ENCODE peak calls at places on chromosomes 13 and 19, in nine cellular contexts. One of them, this sample, is unnamed. For H3K4me1, the result is how much of the 10 kb centered on the place peaks cover.

GRCh38 chr19:55693336-55693974 is 18.4 kb downstream of the EPN1 start:
- DNase-seq in left ventricle myocardium inferior: peak
- DNase-seq in astrocyte: no peak
- DNase-seq in uterus: no peak
- DNase-seq in kidney: no peak
- DNase-seq in thoracic aorta: no peak
- DNase-seq in K562: no peak
- DNase-seq in heart right ventricle: no peak
- DNase-seq in Caco-2: peak
- DNase-seq in this sample: no peak

GRCh38 chr13:57630661-57631606 is 610 bp upstream of the PCDH17 start:
- DNase-seq in thoracic aorta: no peak
- DNase-seq in Caco-2: no peak
- DNase-seq in heart right ventricle: peak
- DNase-seq in left ventricle myocardium inferior: no peak
- DNase-seq in uterus: no peak
- DNase-seq in K562: no peak
- DNase-seq in kidney: no peak
- DNase-seq in astrocyte: peak
- DNase-seq in this sample: peak

GRCh38 chr19:14112809-14113385 is 4.7 kb downstream of the PRKACA start:
- DNase-seq in astrocyte: no peak
- DNase-seq in Caco-2: no peak
- DNase-seq in thoracic aorta: no peak
- DNase-seq in left ventricle myocardium inferior: peak
- DNase-seq in heart right ventricle: peak
- DNase-seq in K562: no peak
- DNase-seq in uterus: peak
- DNase-seq in kidney: peak
- DNase-seq in this sample: no peak

GRCh38 chr13:51645154-51645650 is 60.9 kb downstream of the WDFY2 start:
- DNase-seq in K562: no peak
- DNase-seq in Caco-2: no peak
- DNase-seq in uterus: no peak
- DNase-seq in left ventricle myocardium inferior: no peak
- DNase-seq in thoracic aorta: no peak
- DNase-seq in heart right ventricle: no peak
- DNase-seq in kidney: no peak
- DNase-seq in astrocyte: peak
- DNase-seq in this sample: no peak

GRCh38 chr13:35293579-35293978 is 182.9 kb downstream of the MAB21L1 start:
- DNase-seq in uterus: no peak
- DNase-seq in thoracic aorta: no peak
- DNase-seq in kidney: no peak
- DNase-seq in heart right ventricle: no peak
- DNase-seq in Caco-2: no peak
- DNase-seq in K562: no peak
- DNase-seq in left ventricle myocardium inferior: no peak
- DNase-seq in astrocyte: no peak
- DNase-seq in this sample: no peak

GRCh38 chr19:34363094-34363493 is 1.9 kb upstream of the GPI start:
- DNase-seq in left ventricle myocardium inferior: no peak
- DNase-seq in thoracic aorta: no peak
- DNase-seq in uterus: no peak
- DNase-seq in astrocyte: no peak
- DNase-seq in K562: no peak
- DNase-seq in heart right ventricle: no peak
- DNase-seq in kidney: no peak
- DNase-seq in Caco-2: no peak
- DNase-seq in this sample: peak

GRCh38 chr19:46788101-46788967 is at the start of gene SLC1A5:
- DNase-seq in heart right ventricle: peak
- DNase-seq in K562: peak
- DNase-seq in left ventricle myocardium inferior: peak
- DNase-seq in astrocyte: peak
- DNase-seq in Caco-2: peak
- DNase-seq in thoracic aorta: peak
- DNase-seq in uterus: peak
- DNase-seq in kidney: peak
- DNase-seq in this sample: peak

GRCh38 chr19:2986951-2987491 is 9.7 kb downstream of the TLE6 start:
- DNase-seq in K562: no peak
- DNase-seq in uterus: no peak
- DNase-seq in heart right ventricle: no peak
- DNase-seq in kidney: no peak
- DNase-seq in astrocyte: no peak
- DNase-seq in left ventricle myocardium inferior: no peak
- DNase-seq in thoracic aorta: no peak
- DNase-seq in Caco-2: no peak
- DNase-seq in this sample: peak

GRCh38 chr13:43087960-43088580 is 64.7 kb downstream of the DNAJC15 start:
- DNase-seq in heart right ventricle: no peak
- DNase-seq in left ventricle myocardium inferior: no peak
- DNase-seq in K562: no peak
- DNase-seq in kidney: no peak
- DNase-seq in astrocyte: no peak
- DNase-seq in uterus: no peak
- DNase-seq in thoracic aorta: no peak
- DNase-seq in Caco-2: no peak
- DNase-seq in this sample: no peak

GRCh38 chr13:104106705-104107393 is 1040.6 kb upstream of the SLC10A2 start:
- DNase-seq in thoracic aorta: no peak
- DNase-seq in kidney: no peak
- DNase-seq in uterus: no peak
- DNase-seq in K562: no peak
- DNase-seq in astrocyte: peak
- DNase-seq in Caco-2: no peak
- DNase-seq in heart right ventricle: no peak
- DNase-seq in left ventricle myocardium inferior: no peak
- DNase-seq in this sample: peak

GRCh38 chr13:79782541-79783216 is 301.7 kb downstream of the NDFIP2 start:
- DNase-seq in uterus: no peak
- DNase-seq in Caco-2: peak
- DNase-seq in astrocyte: peak
- DNase-seq in kidney: peak
- DNase-seq in heart right ventricle: peak
- DNase-seq in K562: no peak
- DNase-seq in thoracic aorta: no peak
- DNase-seq in left ventricle myocardium inferior: peak
- DNase-seq in this sample: peak

GRCh38 chr19:34904846-34905527 is 21.7 kb upstream of the ZNF30 start:
- DNase-seq in left ventricle myocardium inferior: no peak
- DNase-seq in Caco-2: no peak
- DNase-seq in thoracic aorta: no peak
- DNase-seq in kidney: no peak
- DNase-seq in K562: no peak
- DNase-seq in astrocyte: no peak
- DNase-seq in uterus: no peak
- DNase-seq in heart right ventricle: no peak
- DNase-seq in this sample: peak

GRCh38 chr19:45161715-45162463 is 1.1 kb upstream of the NKPD1 start:
- DNase-seq in thoracic aorta: no peak
- DNase-seq in kidney: peak
- DNase-seq in heart right ventricle: peak
- DNase-seq in left ventricle myocardium inferior: no peak
- DNase-seq in Caco-2: peak
- DNase-seq in K562: peak
- DNase-seq in uterus: no peak
- DNase-seq in astrocyte: no peak
- DNase-seq in this sample: peak

GRCh38 chr13:101977475-101977874 is 424.4 kb downstream of the FGF14 start:
- DNase-seq in heart right ventricle: no peak
- DNase-seq in uterus: no peak
- DNase-seq in astrocyte: no peak
- DNase-seq in K562: no peak
- DNase-seq in left ventricle myocardium inferior: no peak
- DNase-seq in Caco-2: no peak
- DNase-seq in thoracic aorta: no peak
- DNase-seq in kidney: no peak
- DNase-seq in this sample: no peak

GRCh38 chr19:1648156-1648925 is 4.1 kb downstream of the TCF3 start:
- DNase-seq in thoracic aorta: no peak
- DNase-seq in astrocyte: no peak
- DNase-seq in uterus: no peak
- DNase-seq in left ventricle myocardium inferior: no peak
- DNase-seq in K562: no peak
- DNase-seq in Caco-2: no peak
- DNase-seq in kidney: peak
- DNase-seq in heart right ventricle: no peak
- DNase-seq in this sample: no peak

DNA sequence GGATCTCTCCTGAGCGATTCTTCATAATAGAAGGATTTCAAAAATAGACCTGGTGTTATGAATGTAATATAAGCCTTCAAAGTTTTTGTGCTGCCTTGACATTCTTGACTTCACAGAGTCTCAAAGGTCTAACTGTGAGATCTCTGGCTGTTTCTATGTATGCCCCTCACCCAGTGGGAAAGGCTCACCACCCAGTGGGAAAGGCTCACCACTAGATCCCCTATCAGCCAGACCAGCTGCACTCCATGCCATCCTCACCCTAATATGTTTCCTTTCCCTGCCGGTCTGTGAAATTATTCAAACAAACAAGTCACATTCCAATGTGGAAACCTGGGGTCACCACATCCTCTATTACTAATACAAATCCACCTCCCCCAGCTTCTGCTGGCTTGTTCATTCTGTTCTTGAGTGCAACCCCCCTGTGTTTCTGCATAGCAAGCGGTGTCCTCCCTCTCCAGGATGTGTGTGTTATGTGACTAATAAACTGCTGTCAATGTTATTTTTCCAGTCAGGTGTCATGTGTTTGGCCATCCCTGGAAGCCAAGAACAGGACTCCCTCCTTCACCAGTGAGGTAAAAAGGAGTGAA is 13.8 kb upstream of the SLITRK1 start:
- DNase-seq in left ventricle myocardium inferior: no peak
- DNase-seq in Caco-2: no peak
- DNase-seq in astrocyte: peak
- DNase-seq in K562: no peak
- DNase-seq in thoracic aorta: no peak
- DNase-seq in uterus: no peak
- DNase-seq in kidney: no peak
- DNase-seq in heart right ventricle: no peak
- DNase-seq in this sample: no peak
- H3K4me1 ChIP-seq in left ventricle myocardium inferior: under half
- H3K4me1 ChIP-seq in Caco-2: under half
- H3K4me1 ChIP-seq in astrocyte: under half
- H3K4me1 ChIP-seq in K562: under half
- H3K4me1 ChIP-seq in thoracic aorta: under half
- H3K4me1 ChIP-seq in uterus: under half
- H3K4me1 ChIP-seq in kidney: under half
- H3K4me1 ChIP-seq in heart right ventricle: under half
- H3K4me1 ChIP-seq in this sample: under half

GRCh38 chr19:22545751-22546150 is 88.4 kb upstream of the ZNF492 start:
- DNase-seq in astrocyte: no peak
- DNase-seq in Caco-2: peak
- DNase-seq in uterus: peak
- DNase-seq in thoracic aorta: no peak
- DNase-seq in kidney: no peak
- DNase-seq in K562: peak
- DNase-seq in heart right ventricle: peak
- DNase-seq in left ventricle myocardium inferior: peak
- DNase-seq in this sample: peak
- TF ChIP-seq CTCF in astrocyte: no peak
- TF ChIP-seq CTCF in Caco-2: peak
- TF ChIP-seq CTCF in uterus: peak
- TF ChIP-seq CTCF in thoracic aorta: peak
- TF ChIP-seq CTCF in kidney: peak
- TF ChIP-seq CTCF in K562: peak
- TF ChIP-seq CTCF in heart right ventricle: peak
- TF ChIP-seq CTCF in left ventricle myocardium inferior: peak
- TF ChIP-seq CTCF in this sample: peak

GRCh38 chr19:18286973-18287635 is 5.7 kb upstream of the JUND start:
- DNase-seq in uterus: no peak
- DNase-seq in kidney: no peak
- DNase-seq in Caco-2: no peak
- DNase-seq in K562: no peak
- DNase-seq in astrocyte: no peak
- DNase-seq in heart right ventricle: no peak
- DNase-seq in thoracic aorta: no peak
- DNase-seq in left ventricle myocardium inferior: no peak
- DNase-seq in this sample: peak
- H3K4me3 ChIP-seq in uterus: no peak
- H3K4me3 ChIP-seq in kidney: no peak
- H3K4me3 ChIP-seq in Caco-2: no peak
- H3K4me3 ChIP-seq in K562: no peak
- H3K4me3 ChIP-seq in astrocyte: no peak
- H3K4me3 ChIP-seq in heart right ventricle: no peak
- H3K4me3 ChIP-seq in thoracic aorta: no peak
- H3K4me3 ChIP-seq in left ventricle myocardium inferior: no peak
- H3K4me3 ChIP-seq in this sample: no peak

GRCh38 chr13:99734013-99734693 is 232.9 kb downstream of the TM9SF2 start:
- DNase-seq in kidney: no peak
- DNase-seq in Caco-2: no peak
- DNase-seq in uterus: no peak
- DNase-seq in astrocyte: no peak
- DNase-seq in K562: no peak
- DNase-seq in thoracic aorta: no peak
- DNase-seq in left ventricle myocardium inferior: no peak
- DNase-seq in heart right ventricle: no peak
- DNase-seq in this sample: no peak

GRCh38 chr13:99733346-99733745 is 232.1 kb downstream of the TM9SF2 start:
- DNase-seq in Caco-2: no peak
- DNase-seq in K562: no peak
- DNase-seq in left ventricle myocardium inferior: no peak
- DNase-seq in kidney: no peak
- DNase-seq in thoracic aorta: no peak
- DNase-seq in uterus: no peak
- DNase-seq in heart right ventricle: no peak
- DNase-seq in astrocyte: no peak
- DNase-seq in this sample: no peak

GRCh38 chr13:99730403-99730802 is 229.1 kb downstream of the TM9SF2 start:
- DNase-seq in left ventricle myocardium inferior: no peak
- DNase-seq in heart right ventricle: no peak
- DNase-seq in Caco-2: no peak
- DNase-seq in K562: no peak
- DNase-seq in uterus: no peak
- DNase-seq in thoracic aorta: no peak
- DNase-seq in astrocyte: no peak
- DNase-seq in kidney: no peak
- DNase-seq in this sample: no peak

GRCh38 chr13:99729745-99730144 is 228.5 kb downstream of the TM9SF2 start:
- DNase-seq in thoracic aorta: no peak
- DNase-seq in K562: no peak
- DNase-seq in uterus: no peak
- DNase-seq in astrocyte: no peak
- DNase-seq in left ventricle myocardium inferior: no peak
- DNase-seq in kidney: no peak
- DNase-seq in heart right ventricle: no peak
- DNase-seq in Caco-2: no peak
- DNase-seq in this sample: no peak

DNA sequence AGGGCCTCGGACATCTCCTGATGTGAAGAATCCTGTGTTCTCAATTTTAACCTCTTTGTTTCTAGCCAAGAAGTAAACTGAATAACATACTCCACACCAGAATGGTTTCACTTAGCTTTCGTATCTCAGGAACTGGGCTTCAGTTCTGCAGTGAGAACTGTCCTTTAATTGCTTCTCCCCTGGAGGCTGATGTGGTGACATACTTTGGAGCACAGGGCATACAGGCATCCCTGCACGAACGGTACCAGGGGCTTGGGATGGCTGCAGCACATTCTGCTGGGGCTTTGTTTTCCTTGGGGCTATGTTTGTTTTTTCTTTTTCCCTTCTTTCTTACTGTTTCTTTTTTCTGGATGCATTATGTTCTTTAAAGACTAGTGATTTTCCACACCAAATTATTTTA is 230.5 kb downstream of the TM9SF2 start:
- DNase-seq in thoracic aorta: no peak
- DNase-seq in kidney: no peak
- DNase-seq in left ventricle myocardium inferior: no peak
- DNase-seq in astrocyte: no peak
- DNase-seq in uterus: no peak
- DNase-seq in Caco-2: no peak
- DNase-seq in heart right ventricle: no peak
- DNase-seq in K562: no peak
- DNase-seq in this sample: peak
- H3K4me1 ChIP-seq in thoracic aorta: under half
- H3K4me1 ChIP-seq in kidney: under half
- H3K4me1 ChIP-seq in left ventricle myocardium inferior: under half
- H3K4me1 ChIP-seq in astrocyte: under half
- H3K4me1 ChIP-seq in uterus: under half
- H3K4me1 ChIP-seq in Caco-2: under half
- H3K4me1 ChIP-seq in heart right ventricle: under half
- H3K4me1 ChIP-seq in K562: under half
- H3K4me1 ChIP-seq in this sample: under half